ENCODE peak calls at places on chromosomes 16 and 17, in ten cellular contexts. P, L, E, I, X, J, O, G, U and C are unnamed samples.

GRCh38 chr16:72878301-72879269 is 169.3 kb downstream of the ZFHX3 start:
- DNase-seq in L (peak; percentile 32), U (no peak), J (no peak), X (peak; percentile 88), G (no peak), I (no peak), P (no peak), O (peak; percentile 11), E (no peak), C (no peak)

GRCh38 chr17:64016248-64016784 is 4.1 kb downstream of the ICAM2 start:
- DNase-seq in O (no peak), E (no peak), I (no peak), U (no peak), L (no peak), G (no peak), J (no peak), P (no peak), X (no peak), C (no peak)

GRCh38 chr17:42408076-42408475 is 15.0 kb downstream of the CAVIN1 start:
- DNase-seq in L (no peak), P (no peak), U (no peak), E (no peak), O (no peak), X (no peak), J (no peak), I (no peak), G (peak; percentile 86), C (peak; percentile 76)

GRCh38 chr16:48720266-48720665 is 110.3 kb upstream of the N4BP1 start:
- DNase-seq in I (no peak), U (peak; percentile 4), J (no peak), P (peak; percentile 48), L (no peak), E (no peak), O (peak; percentile 14), G (no peak), X (peak; percentile 24), C (no peak)

GRCh38 chr17:72901098-72901497 is 191.4 kb downstream of the SLC39A11 start:
- DNase-seq in E (no peak), P (no peak), X (no peak), L (no peak), U (no peak), O (no peak), J (no peak), G (no peak), I (no peak), C (no peak)

GRCh38 chr17:73292031-73292531 is 19.7 kb downstream of the CDC42EP4 start:
- DNase-seq in G (peak; percentile 61), O (peak; percentile 95), X (peak; percentile 89), P (peak; percentile 95), J (no peak), U (no peak), I (no peak), L (no peak), E (peak; percentile 70), C (no peak)

GRCh38 chr17:75550139-75550465 is 24.6 kb downstream of the LLGL2 start:
- DNase-seq in X (no peak), J (no peak), I (no peak), L (no peak), O (no peak), G (no peak), E (no peak), P (no peak), U (no peak), C (no peak)

GRCh38 chr17:50188521-50189395 is 12.7 kb downstream of the COL1A1 start:
- DNase-seq in G (no peak), X (peak; percentile 84), P (no peak), E (no peak), L (no peak), I (no peak), U (no peak), J (no peak), O (no peak), C (no peak)

GRCh38 chr17:64385187-64386083 is 5.2 kb downstream of the PECAM1 start:
- DNase-seq in X (peak; percentile 92), U (peak; percentile 93), J (no peak), O (peak; percentile 96), P (peak; percentile 97), G (no peak), E (peak; percentile 10), L (no peak), I (peak; percentile 44), C (no peak)

GRCh38 chr16:73433493-73434307 is 385.8 kb upstream of the ZFHX3 start:
- DNase-seq in J (no peak), O (no peak), X (no peak), U (no peak), L (no peak), G (no peak), P (no peak), E (no peak), I (no peak), C (no peak)